ENCODE peak calls at places on chromosome 5, in six cellular contexts. One of them, this sample, is unnamed.

GRCh38 chr5:2199697-2200096 is 317.0 kb upstream of the IRX4 start:
- DNase-seq in stomach: no peak
- DNase-seq in breast epithelium: no peak
- DNase-seq in Panc1: no peak
- DNase-seq in K562: no peak
- DNase-seq in HCT116: no peak
- DNase-seq in this sample: no peak

GRCh38 chr5:128412145-128412930 is 125.7 kb downstream of the FBN2 start:
- DNase-seq in stomach: no peak
- DNase-seq in breast epithelium: no peak
- DNase-seq in Panc1: no peak
- DNase-seq in K562: no peak
- DNase-seq in HCT116: no peak
- DNase-seq in this sample: no peak

GRCh38 chr5:56440871-56441740 is 208.0 kb upstream of the ANKRD55 start:
- DNase-seq in stomach: no peak
- DNase-seq in breast epithelium: no peak
- DNase-seq in Panc1: no peak
- DNase-seq in K562: no peak
- DNase-seq in HCT116: no peak
- DNase-seq in this sample: no peak

GRCh38 chr5:119356384-119357188 is 767 bp downstream of the TNFAIP8 start:
- DNase-seq in stomach: no peak
- DNase-seq in breast epithelium: no peak
- DNase-seq in Panc1: no peak
- DNase-seq in K562: no peak
- DNase-seq in HCT116: no peak
- DNase-seq in this sample: no peak

GRCh38 chr5:1020461-1020961 is 11.9 kb downstream of the NKD2 start:
- DNase-seq in stomach: no peak
- DNase-seq in breast epithelium: no peak
- DNase-seq in Panc1: no peak
- DNase-seq in K562: no peak
- DNase-seq in HCT116: no peak
- DNase-seq in this sample: peak; percentile 48

GRCh38 chr5:172832383-172833315 is 1.4 kb upstream of the ERGIC1 start:
- DNase-seq in stomach: no peak
- DNase-seq in breast epithelium: no peak
- DNase-seq in Panc1: no peak
- DNase-seq in K562: no peak
- DNase-seq in HCT116: no peak
- DNase-seq in this sample: no peak

GRCh38 chr5:125612356-125613149 is 810.7 kb upstream of the GRAMD2B start:
- DNase-seq in stomach: no peak
- DNase-seq in breast epithelium: no peak
- DNase-seq in Panc1: no peak
- DNase-seq in K562: no peak
- DNase-seq in HCT116: no peak
- DNase-seq in this sample: peak; percentile 60

GRCh38 chr5:119582987-119583386 is 46.4 kb upstream of the FAM170A start:
- DNase-seq in stomach: no peak
- DNase-seq in breast epithelium: no peak
- DNase-seq in Panc1: no peak
- DNase-seq in K562: no peak
- DNase-seq in HCT116: no peak
- DNase-seq in this sample: no peak

GRCh38 chr5:141692919-141693848 is 11.2 kb upstream of the ARAP3 start:
- DNase-seq in stomach: no peak
- DNase-seq in breast epithelium: no peak
- DNase-seq in Panc1: no peak
- DNase-seq in K562: peak; percentile 41
- DNase-seq in HCT116: no peak
- DNase-seq in this sample: no peak

DNA sequence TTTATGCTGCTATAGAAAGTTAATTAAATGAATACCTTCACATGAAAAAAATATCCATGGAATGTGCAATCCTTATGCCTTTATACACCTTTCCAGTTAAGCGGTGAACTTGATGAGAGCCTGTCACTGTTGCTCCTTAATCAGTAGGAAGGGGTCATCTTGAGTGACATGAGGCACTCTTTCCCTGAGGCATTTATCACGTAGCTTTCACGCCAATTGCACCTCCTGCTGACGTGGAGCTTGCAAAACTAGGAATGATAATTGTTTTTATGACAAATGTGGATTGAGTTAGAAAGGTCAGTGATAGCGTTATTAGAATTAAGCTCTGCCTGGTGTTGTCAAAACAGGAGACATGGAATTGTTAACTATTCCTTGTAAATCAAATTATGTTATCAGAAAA is 79.7 kb downstream of the SLF1 start:
- DNase-seq in stomach: no peak
- DNase-seq in breast epithelium: no peak
- DNase-seq in Panc1: no peak
- DNase-seq in K562: no peak
- DNase-seq in HCT116: no peak
- DNase-seq in this sample: no peak
- TF ChIP-seq POLR2AphosphoS5 in stomach: no peak
- TF ChIP-seq POLR2AphosphoS5 in breast epithelium: no peak
- TF ChIP-seq POLR2AphosphoS5 in Panc1: no peak
- TF ChIP-seq POLR2AphosphoS5 in K562: no peak
- TF ChIP-seq POLR2AphosphoS5 in HCT116: no peak
- TF ChIP-seq POLR2AphosphoS5 in this sample: no peak

DNA sequence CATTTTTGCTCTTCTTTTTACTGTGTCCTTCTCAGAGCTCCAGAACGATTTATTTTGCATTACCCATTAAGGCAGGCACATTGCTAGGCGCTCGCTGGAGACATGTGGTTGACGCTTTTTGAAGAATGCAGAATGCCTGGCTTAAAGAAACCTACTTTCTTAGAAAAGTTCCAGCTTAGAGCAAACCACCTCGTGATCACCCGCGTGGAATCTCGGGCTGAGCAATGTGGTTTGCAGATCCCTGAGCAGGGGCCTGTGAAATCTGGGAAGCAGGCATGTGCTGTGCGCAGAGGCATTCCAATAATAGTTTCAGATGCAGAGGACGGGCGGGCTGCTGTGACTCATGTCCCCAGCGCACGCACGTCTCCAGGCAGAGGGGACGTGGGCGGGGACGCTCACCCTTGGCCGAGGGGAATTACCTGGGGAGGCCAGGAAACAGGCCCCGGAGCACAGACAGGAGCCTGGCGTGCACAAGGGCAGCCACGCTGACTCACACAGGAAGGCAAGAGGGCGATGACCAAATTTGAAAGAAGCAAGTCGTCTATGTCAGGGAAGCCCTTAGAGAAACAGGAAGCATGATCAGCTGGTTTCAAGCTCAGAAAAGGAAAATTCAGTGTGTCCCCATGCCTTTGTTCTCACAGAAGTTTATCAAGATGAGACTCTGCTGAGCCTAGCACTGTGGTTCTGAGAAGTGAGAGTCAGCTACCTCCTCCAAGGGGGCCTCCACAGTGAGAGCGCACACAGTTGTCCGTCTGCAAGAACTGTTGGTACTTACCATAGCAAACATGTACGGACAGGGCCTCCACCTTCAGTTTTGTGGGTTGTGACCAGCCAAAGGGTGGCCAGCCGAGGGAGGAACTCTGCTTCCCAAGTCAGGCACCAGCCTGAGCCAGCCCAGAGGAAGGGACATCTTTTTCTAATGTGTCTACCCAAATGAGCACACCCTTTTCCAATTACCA is 218.6 kb downstream of the PIK3R1 start:
- DNase-seq in stomach: peak; percentile 85
- DNase-seq in breast epithelium: peak; percentile 97
- DNase-seq in Panc1: peak; percentile 22
- DNase-seq in K562: peak; percentile 85
- DNase-seq in HCT116: peak; percentile 90
- DNase-seq in this sample: peak; percentile 85
- H3K4me1 ChIP-seq in stomach: peaks cover 12% of the 10 kb centered on the region
- H3K4me1 ChIP-seq in breast epithelium: peaks cover 9% of the 10 kb centered on the region
- H3K4me1 ChIP-seq in Panc1: no peaks in the 10 kb centered on the region
- H3K4me1 ChIP-seq in K562: peaks cover 19% of the 10 kb centered on the region
- H3K4me1 ChIP-seq in HCT116: peaks cover 24% of the 10 kb centered on the region
- H3K4me1 ChIP-seq in this sample: peaks cover 9% of the 10 kb centered on the region

GRCh38 chr5:133883916-133884315 is 84.5 kb downstream of the C5orf15 start:
- DNase-seq in stomach: no peak
- DNase-seq in breast epithelium: no peak
- DNase-seq in Panc1: no peak
- DNase-seq in K562: no peak
- DNase-seq in HCT116: no peak
- DNase-seq in this sample: peak; percentile 47

GRCh38 chr5:133882801-133883200 is 85.6 kb downstream of the C5orf15 start:
- DNase-seq in stomach: no peak
- DNase-seq in breast epithelium: no peak
- DNase-seq in Panc1: no peak
- DNase-seq in K562: no peak
- DNase-seq in HCT116: no peak
- DNase-seq in this sample: peak; percentile 7

GRCh38 chr5:133885566-133885965 is 82.9 kb downstream of the C5orf15 start:
- DNase-seq in stomach: no peak
- DNase-seq in breast epithelium: no peak
- DNase-seq in Panc1: no peak
- DNase-seq in K562: no peak
- DNase-seq in HCT116: no peak
- DNase-seq in this sample: peak; percentile 15

GRCh38 chr5:133882107-133882695 is 86.2 kb downstream of the C5orf15 start:
- DNase-seq in stomach: no peak
- DNase-seq in breast epithelium: no peak
- DNase-seq in Panc1: no peak
- DNase-seq in K562: no peak
- DNase-seq in HCT116: no peak
- DNase-seq in this sample: peak; percentile 20

GRCh38 chr5:133884525-133885311 is 83.7 kb downstream of the C5orf15 start:
- DNase-seq in stomach: no peak
- DNase-seq in breast epithelium: no peak
- DNase-seq in Panc1: no peak
- DNase-seq in K562: no peak
- DNase-seq in HCT116: no peak
- DNase-seq in this sample: peak; percentile 70
- TF ChIP-seq POLR2AphosphoS5 in stomach: peak; percentile 66
- TF ChIP-seq POLR2AphosphoS5 in breast epithelium: no peak
- TF ChIP-seq POLR2AphosphoS5 in Panc1: no peak
- TF ChIP-seq POLR2AphosphoS5 in K562: no peak
- TF ChIP-seq POLR2AphosphoS5 in HCT116: no peak
- TF ChIP-seq POLR2AphosphoS5 in this sample: peak; percentile 48

GRCh38 chr5:150144876-150145275 is 10.8 kb downstream of the PDGFRB start:
- DNase-seq in stomach: no peak
- DNase-seq in breast epithelium: no peak
- DNase-seq in Panc1: no peak
- DNase-seq in K562: no peak
- DNase-seq in HCT116: no peak
- DNase-seq in this sample: no peak

GRCh38 chr5:150142800-150143724 is 12.6 kb downstream of the PDGFRB start:
- DNase-seq in stomach: no peak
- DNase-seq in breast epithelium: peak; percentile 37
- DNase-seq in Panc1: peak; percentile 48
- DNase-seq in K562: peak; percentile 59
- DNase-seq in HCT116: peak; percentile 33
- DNase-seq in this sample: peak; percentile 96

GRCh38 chr5:150144211-150144801 is 11.3 kb downstream of the PDGFRB start:
- DNase-seq in stomach: no peak
- DNase-seq in breast epithelium: no peak
- DNase-seq in Panc1: no peak
- DNase-seq in K562: peak; percentile 64
- DNase-seq in HCT116: no peak
- DNase-seq in this sample: peak; percentile 82

GRCh38 chr5:150142189-150142788 is 13.4 kb downstream of the PDGFRB start:
- DNase-seq in stomach: no peak
- DNase-seq in breast epithelium: no peak
- DNase-seq in Panc1: no peak
- DNase-seq in K562: no peak
- DNase-seq in HCT116: no peak
- DNase-seq in this sample: no peak

GRCh38 chr5:150143725-150144058 is 12.0 kb downstream of the PDGFRB start:
- DNase-seq in stomach: no peak
- DNase-seq in breast epithelium: no peak
- DNase-seq in Panc1: no peak
- DNase-seq in K562: no peak
- DNase-seq in HCT116: no peak
- DNase-seq in this sample: no peak
- H3K4me1 ChIP-seq in stomach: peaks cover 61% of the 10 kb centered on the region
- H3K4me1 ChIP-seq in breast epithelium: peaks cover 4% of the 10 kb centered on the region
- H3K4me1 ChIP-seq in Panc1: peaks cover 23% of the 10 kb centered on the region
- H3K4me1 ChIP-seq in K562: peaks cover 29% of the 10 kb centered on the region
- H3K4me1 ChIP-seq in HCT116: no peaks in the 10 kb centered on the region
- H3K4me1 ChIP-seq in this sample: no peaks in the 10 kb centered on the region

This sample was measured in sigmoid colon.